ENCODE peak calls at places on chromosomes 16 and 17, in four cellular contexts. U is A673, R is fibroblast of pulmonary artery, M is psoas muscle. D is an unnamed sample.

GRCh38 chr17:16468428-16468992 is 23.5 kb downstream of the LRRC75A start:
- DNase-seq in U (no peak), R (no peak), M (no peak), D (no peak)

GRCh38 chr17:29566473-29567361 is at the start of gene ABHD15:
- DNase-seq in U (peak; percentile 51), R (peak; percentile 63), M (peak; percentile 79), D (peak; percentile 25)

GRCh38 chr17:320809-321385 is 31.7 kb downstream of the RPH3AL start:
- DNase-seq in U (no peak), R (no peak), M (no peak), D (no peak)

GRCh38 chr17:63419949-63420867 is 25.9 kb downstream of the CYB561 start:
- DNase-seq in U (no peak), R (no peak), M (no peak), D (no peak)

GRCh38 chr17:50028207-50029120 is 27.4 kb upstream of the ITGA3 start:
- DNase-seq in U (peak; percentile 30), R (peak; percentile 62), M (peak; percentile 41), D (peak; percentile 52)

GRCh38 chr17:13374203-13375143 is 227.3 kb downstream of the HS3ST3A1 start:
- DNase-seq in U (no peak), R (no peak), M (no peak), D (no peak)

GRCh38 chr16:52630711-52631110 is 83.8 kb upstream of the TOX3 start:
- DNase-seq in U (no peak), R (no peak), M (no peak), D (no peak)

GRCh38 chr16:81652798-81653505 is 126.1 kb upstream of the PLCG2 start:
- DNase-seq in U (no peak), R (no peak), M (no peak), D (no peak)

GRCh38 chr17:48544356-48545021 is 420 bp downstream of the HOXB2 start:
- DNase-seq in U (peak; percentile 91), R (peak; percentile 81), M (peak; percentile 91), D (no peak)

DNA sequence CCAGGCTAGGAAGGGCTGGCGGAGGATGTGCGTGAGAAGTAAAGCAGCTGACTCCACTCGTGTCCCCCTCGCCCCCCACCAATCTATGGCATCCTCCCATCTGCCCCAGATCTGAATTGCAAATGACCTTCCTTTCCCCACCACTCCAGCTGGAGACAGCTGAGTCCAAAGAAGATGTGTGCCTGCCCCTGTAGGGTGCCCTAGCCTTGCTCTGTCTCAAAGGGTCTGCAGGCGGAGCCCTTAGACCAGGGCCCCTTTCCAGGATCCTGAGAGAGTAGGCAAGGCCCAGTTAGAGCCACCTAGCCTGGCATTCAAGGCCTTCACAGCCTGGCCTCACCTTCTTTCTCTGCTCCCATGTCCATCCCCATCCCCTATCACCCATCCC is 66.7 kb upstream of the LHX1 start:
- DNase-seq in U (no peak), R (no peak), M (no peak), D (no peak)
- TF ChIP-seq CTCF in U (no peak), R (no peak), M (no peak), D (no peak)

GRCh38 chr17:78001182-78001581 is 42.7 kb downstream of the TNRC6C start:
- DNase-seq in U (no peak), R (peak; percentile 30), M (no peak), D (no peak)

GRCh38 chr17:78000351-78000750 is 41.8 kb downstream of the TNRC6C start:
- DNase-seq in U (peak; percentile 11), R (peak; percentile 48), M (no peak), D (peak; percentile 35)

GRCh38 chr17:78001612-78002011 is 43.1 kb downstream of the TNRC6C start:
- DNase-seq in U (no peak), R (no peak), M (no peak), D (no peak)

GRCh38 chr17:77999413-78000173 is 41.1 kb downstream of the TNRC6C start:
- DNase-seq in U (peak; percentile 40), R (peak; percentile 55), M (no peak), D (peak; percentile 15)

DNA sequence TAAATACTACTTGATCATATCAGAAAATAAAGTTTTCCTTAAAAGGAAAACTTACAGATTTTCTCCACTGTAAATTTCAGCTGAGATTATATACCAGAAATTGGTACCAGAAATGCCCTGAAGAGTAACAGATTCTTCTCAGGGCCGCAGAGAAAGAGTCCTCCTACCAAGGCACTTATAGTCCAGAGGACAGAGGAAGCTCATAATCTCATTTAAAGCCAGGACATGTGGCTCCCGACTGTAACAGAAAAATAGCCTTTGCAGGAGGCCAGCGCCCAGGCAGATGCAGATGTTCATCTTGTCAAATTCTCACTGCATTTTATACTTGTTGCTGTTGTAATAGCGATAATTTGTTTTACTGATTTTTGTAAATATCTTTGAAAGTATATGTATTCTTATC is 43.7 kb downstream of the TNRC6C start:
- DNase-seq in U (no peak), R (no peak), M (no peak), D (no peak)
- TF ChIP-seq CTCF in U (no peak), R (no peak), M (no peak), D (no peak)

DNA sequence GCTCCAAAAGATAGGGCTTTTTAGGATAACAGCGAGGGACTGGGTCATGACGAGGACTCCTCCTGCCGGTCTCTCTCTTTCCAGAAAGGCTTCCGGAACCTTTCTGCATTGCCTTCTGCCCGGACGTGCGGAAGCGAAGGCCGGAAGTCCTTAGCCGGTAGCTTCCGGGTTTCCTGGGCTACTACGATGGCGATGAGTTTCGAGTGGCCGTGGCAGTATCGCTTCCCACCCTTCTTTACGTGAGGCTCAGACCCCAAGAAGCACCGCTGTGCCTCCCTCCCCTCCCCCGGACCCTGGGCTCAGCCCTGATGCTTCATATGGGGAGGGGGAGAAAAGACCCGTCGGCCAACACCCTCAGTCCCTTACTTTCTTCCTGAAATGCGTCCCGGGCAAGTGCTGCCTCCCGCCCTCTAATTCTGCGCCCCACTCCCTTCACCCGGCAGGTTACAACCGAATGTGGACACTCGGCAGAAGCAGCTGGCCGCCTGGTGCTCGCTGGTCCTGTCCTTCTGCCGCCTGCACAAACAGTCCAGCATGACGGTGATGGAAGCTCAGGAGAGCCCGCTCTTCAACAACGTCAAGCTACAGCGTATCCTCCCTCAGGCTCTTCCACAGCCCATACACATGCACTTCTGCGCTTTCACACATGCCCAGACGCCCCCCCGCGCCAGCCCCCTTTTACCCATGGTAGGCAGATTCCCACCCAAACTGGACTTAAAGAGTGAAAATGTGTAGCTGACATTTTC is at the start of gene VPS25:
- DNase-seq in U (peak; percentile 81), R (peak; percentile 88), M (peak; percentile 76), D (peak; percentile 83)
- TF ChIP-seq CTCF in U (no peak), R (peak; percentile 15), M (no peak), D (peak; percentile 43)

DNA sequence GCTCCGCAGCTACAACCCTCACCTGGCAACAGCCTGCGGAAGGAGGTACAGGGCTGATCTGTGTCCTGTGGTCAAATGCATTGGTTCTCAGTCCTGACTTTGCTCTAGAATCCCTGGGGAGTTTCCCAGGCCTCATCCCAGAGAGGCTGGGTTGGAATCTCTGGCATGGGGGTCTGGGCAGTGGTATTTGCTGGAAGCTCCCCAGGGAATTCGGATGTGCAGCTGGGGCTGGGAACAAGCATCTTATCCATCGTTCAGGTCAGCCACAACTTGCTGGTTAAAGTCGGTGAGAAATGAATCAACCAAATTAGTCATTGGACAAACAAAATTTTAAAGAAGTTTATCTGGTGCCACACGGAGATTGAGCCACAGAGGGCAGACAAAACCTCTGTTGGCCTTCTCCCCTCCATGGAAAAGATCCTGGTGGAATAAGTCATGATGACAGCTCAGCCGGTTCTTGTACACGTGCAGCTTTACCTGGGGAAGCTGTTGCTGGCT is 231.2 kb downstream of the FOXL1 start:
- DNase-seq in U (no peak), R (peak; percentile 41), M (no peak), D (peak; percentile 63)
- TF ChIP-seq CTCF in U (no peak), R (no peak), M (no peak), D (peak; percentile 52)

DNA sequence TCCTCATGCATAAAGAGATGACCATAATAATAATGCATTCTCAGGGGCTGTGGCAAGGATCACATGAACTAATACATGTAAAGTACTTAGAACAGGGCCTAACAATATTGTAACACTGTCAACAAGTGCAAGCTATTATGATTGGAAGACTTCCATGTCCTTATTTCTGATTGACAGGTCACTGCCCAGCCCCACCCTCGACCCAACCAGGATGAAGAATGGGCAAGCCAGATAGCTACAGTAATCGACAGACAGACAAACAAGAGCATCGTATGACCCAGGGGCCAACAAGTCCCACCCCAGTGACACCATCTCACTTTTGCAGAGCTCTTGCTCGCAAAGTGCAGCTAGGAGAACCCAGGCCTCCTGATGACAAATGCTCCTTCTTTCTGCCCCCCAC is 14.6 kb upstream of the MMP2 start:
- DNase-seq in U (no peak), R (no peak), M (no peak), D (no peak)
- TF ChIP-seq CTCF in U (no peak), R (no peak), M (no peak), D (no peak)

GRCh38 chr16:3964686-3965290 is 84.3 kb upstream of the CREBBP start:
- DNase-seq in U (no peak), R (no peak), M (no peak), D (no peak)
- TF ChIP-seq CTCF in U (no peak), R (no peak), M (no peak), D (no peak)

GRCh38 chr16:85752511-85753420 is 1.9 kb upstream of the C16orf74 start:
- DNase-seq in U (peak; percentile 71), R (peak; percentile 68), M (no peak), D (no peak)
- TF ChIP-seq CTCF in U (no peak), R (peak; percentile 47), M (no peak), D (no peak)

GRCh38 chr17:68576811-68577551 is 24.2 kb downstream of the FAM20A start:
- DNase-seq in U (no peak), R (peak; percentile 76), M (peak; percentile 39), D (peak; percentile 21)
- TF ChIP-seq CTCF in U (no peak), R (peak; percentile 37), M (no peak), D (peak; percentile 22)

DNA sequence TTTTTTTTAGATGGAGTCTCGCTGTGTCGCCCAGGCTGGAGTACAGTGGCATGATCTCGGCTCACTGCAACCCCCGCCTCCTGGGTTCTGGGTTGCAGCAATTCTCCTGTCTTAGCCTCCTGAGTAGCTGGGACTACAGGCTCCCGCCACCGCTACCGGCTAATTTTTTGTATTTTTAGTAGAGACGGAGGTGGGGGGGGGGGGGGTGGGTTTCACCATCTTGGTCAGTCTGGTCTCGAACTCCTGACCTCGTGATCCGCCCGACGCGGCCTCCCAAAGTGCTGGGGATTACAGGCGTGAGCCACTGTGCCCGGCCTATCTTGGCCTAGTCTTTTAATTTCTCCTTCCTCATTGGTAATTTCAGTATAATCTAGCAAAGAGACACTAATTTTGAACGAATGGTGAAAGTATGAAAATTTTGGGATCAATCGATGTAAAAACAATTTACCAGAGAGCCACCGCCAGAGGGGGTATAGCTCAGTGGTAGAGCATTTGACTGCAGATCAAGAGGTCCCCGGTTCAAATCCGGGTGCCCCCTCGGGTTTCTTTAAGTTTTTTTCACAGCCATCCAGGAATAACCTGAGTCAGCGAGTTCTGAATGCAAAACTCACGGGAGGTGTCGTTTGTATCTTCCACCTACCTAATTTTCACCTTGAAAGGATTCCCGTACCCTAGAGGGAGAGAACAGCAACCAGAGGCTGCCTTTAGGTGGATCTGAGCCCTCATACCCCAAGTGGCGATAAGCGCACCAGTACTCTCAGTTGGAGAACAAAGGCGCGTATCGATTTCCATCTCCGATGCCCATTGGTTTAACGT is 2.5 kb upstream of the LASP1 start:
- DNase-seq in U (peak; percentile 77), R (peak; percentile 68), M (peak; percentile 55), D (peak; percentile 77)
- TF ChIP-seq CTCF in U (peak; percentile 31), R (peak; percentile 23), M (no peak), D (peak; percentile 63)